ENCODE peak calls at places on chromosomes 1 and 21, in four cellular contexts. N is K562, Z is keratinocyte, S is IMR-90. O is an unnamed sample.

GRCh38 chr1:177744906-177745305 is 225.0 kb downstream of the SEC16B start:
- DNase-seq in N (no peak), Z (no peak), S (no peak), O (no peak)

GRCh38 chr1:44630116-44630515 is 44.2 kb downstream of the TMEM53 start:
- DNase-seq in N (no peak), Z (no peak), S (peak; percentile 82), O (no peak)

GRCh38 chr1:150477320-150477719 is 9.9 kb upstream of the TARS2 start:
- DNase-seq in N (no peak), Z (no peak), S (no peak), O (no peak)

GRCh38 chr1:48039088-48040049 is 42.2 kb upstream of the TRABD2B start:
- DNase-seq in N (no peak), Z (no peak), S (peak; percentile 19), O (no peak)

GRCh38 chr21:31554511-31555022 is 104.9 kb upstream of the SOD1 start:
- DNase-seq in N (no peak), Z (no peak), S (peak; percentile 5), O (no peak)

GRCh38 chr1:1954831-1955441 is 35.9 kb upstream of the TMEM52 start:
- DNase-seq in N (peak; percentile 64), Z (no peak), S (no peak), O (no peak)

GRCh38 chr1:13757693-13758092 is 57.7 kb downstream of the PRDM2 start:
- DNase-seq in N (no peak), Z (no peak), S (no peak), O (no peak)

GRCh38 chr1:58250587-58250948 is 296.0 kb downstream of the OMA1 start:
- DNase-seq in N (no peak), Z (no peak), S (no peak), O (peak; percentile 3)

GRCh38 chr21:42010507-42011493 is 640 bp upstream of the ZBTB21 start:
- DNase-seq in N (peak; percentile 69), Z (no peak), S (no peak), O (peak; percentile 21)

GRCh38 chr1:226181996-226182714 is 4.4 kb downstream of the ACBD3 start:
- DNase-seq in N (no peak), Z (no peak), S (peak; percentile 59), O (peak; percentile 46)

GRCh38 chr1:43809097-43809673 is 101.8 kb downstream of the ST3GAL3 start:
- DNase-seq in N (no peak), Z (no peak), S (no peak), O (no peak)

GRCh38 chr1:232915212-232915611 is 35.2 kb upstream of the NTPCR start:
- DNase-seq in N (no peak), Z (no peak), S (no peak), O (no peak)
- H3K4me3 ChIP-seq in N (no peak overlapping the region), Z (no peak overlapping the region), S (no peak overlapping the region), O (no peak overlapping the region)

GRCh38 chr21:16842716-16843115 is 670.1 kb upstream of the CXADR start:
- DNase-seq in N (no peak), Z (no peak), S (peak; percentile 4), O (no peak)
- H3K9me1 ChIP-seq in N (no peaks in the 10 kb centered on the region), Z (no peaks in the 10 kb centered on the region), S (peaks cover 3% of the 10 kb centered on the region), O (no peaks in the 10 kb centered on the region)

GRCh38 chr1:24425922-24426321 is 10.3 kb downstream of the NIPAL3 start:
- DNase-seq in N (no peak), Z (no peak), S (no peak), O (no peak)
- H3K4me3 ChIP-seq in N (no peak overlapping the region), Z (no peak overlapping the region), S (no peak overlapping the region), O (no peak overlapping the region)

GRCh38 chr1:183506561-183506960 is 34.3 kb downstream of the SMG7 start:
- DNase-seq in N (no peak), Z (no peak), S (peak; percentile 47), O (no peak)
- H3K9me1 ChIP-seq in N (no peaks in the 10 kb centered on the region), Z (no peaks in the 10 kb centered on the region), S (no peaks in the 10 kb centered on the region), O (no peaks in the 10 kb centered on the region)

GRCh38 chr1:62381831-62382505 is 54.9 kb upstream of the USP1 start:
- DNase-seq in N (no peak), Z (no peak), S (no peak), O (no peak)

GRCh38 chr1:62382581-62382980 is 54.3 kb upstream of the USP1 start:
- DNase-seq in N (no peak), Z (no peak), S (no peak), O (no peak)

GRCh38 chr1:62385923-62386322 is 50.9 kb upstream of the USP1 start:
- DNase-seq in N (no peak), Z (no peak), S (no peak), O (no peak)

GRCh38 chr1:62386351-62387121 is 50.3 kb upstream of the USP1 start:
- DNase-seq in N (no peak), Z (no peak), S (no peak), O (no peak)

DNA sequence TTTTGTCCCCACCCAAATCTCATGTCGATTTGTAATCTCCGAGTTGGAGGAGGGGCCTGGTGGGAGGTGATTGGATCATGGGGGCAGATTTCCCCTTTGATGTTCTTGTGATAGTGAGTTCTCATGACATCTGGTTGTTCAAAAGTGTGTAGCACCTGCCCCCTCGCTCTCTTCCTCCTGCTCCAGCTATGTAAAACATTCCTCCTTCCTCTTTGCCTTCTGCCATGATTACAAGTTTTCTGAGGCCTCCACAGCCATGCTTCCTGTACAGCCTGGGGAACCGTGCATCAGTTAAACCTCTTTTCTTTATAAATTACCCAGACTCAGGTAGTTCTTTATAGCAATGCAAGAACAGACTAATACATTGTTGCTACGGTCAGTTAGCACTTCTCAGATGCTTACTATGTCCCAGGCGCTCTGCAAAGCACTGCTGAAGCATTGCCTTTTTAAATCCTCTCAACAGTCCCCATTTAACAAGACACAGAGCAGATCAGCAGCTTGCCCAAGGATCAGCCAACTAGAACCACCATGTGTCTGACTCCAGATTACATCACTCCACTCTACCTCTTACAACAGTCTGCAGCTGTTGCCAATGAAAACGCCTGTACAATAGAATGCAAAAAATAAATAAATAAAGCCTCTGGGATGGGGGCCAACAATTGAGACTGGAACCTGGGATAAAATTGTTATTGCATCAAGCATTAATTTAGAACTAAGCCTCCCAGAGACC is 52.4 kb upstream of the USP1 start:
- DNase-seq in N (no peak), Z (no peak), S (peak; percentile 86), O (peak; percentile 60)
- H3K4me3 ChIP-seq in N (no peak overlapping the region), Z (no peak overlapping the region), S (no peak overlapping the region), O (no peak overlapping the region)